ENCODE peak calls at places on chromosomes 16 and 17, in nine cellular contexts. One of them, this sample, is unnamed.

GRCh38 chr17:57988301-57989010 is 402 bp upstream of the VEZF1 start:
- DNase-seq in heart left ventricle: peak; percentile 79
- DNase-seq in heart right ventricle: peak; percentile 70
- DNase-seq in fibroblast of lung: peak; percentile 68
- DNase-seq in aorta: peak; percentile 82
- DNase-seq in mesenchymal stem cell: peak; percentile 80
- DNase-seq in upper lobe of right lung: peak; percentile 89
- DNase-seq in GM23248: peak; percentile 84
- DNase-seq in neural progenitor cell: no peak
- DNase-seq in this sample: peak; percentile 28

GRCh38 chr17:2391597-2392251 is 9.1 kb downstream of the MNT start:
- DNase-seq in heart left ventricle: no peak
- DNase-seq in heart right ventricle: no peak
- DNase-seq in fibroblast of lung: no peak
- DNase-seq in aorta: peak; percentile 45
- DNase-seq in mesenchymal stem cell: no peak
- DNase-seq in upper lobe of right lung: no peak
- DNase-seq in GM23248: no peak
- DNase-seq in neural progenitor cell: no peak
- DNase-seq in this sample: no peak

GRCh38 chr17:78970834-78971763 is 8.6 kb downstream of the LGALS3BP start:
- DNase-seq in heart left ventricle: peak; percentile 80
- DNase-seq in heart right ventricle: peak; percentile 87
- DNase-seq in fibroblast of lung: peak; percentile 75
- DNase-seq in aorta: peak; percentile 89
- DNase-seq in mesenchymal stem cell: peak; percentile 76
- DNase-seq in upper lobe of right lung: peak; percentile 85
- DNase-seq in GM23248: peak; percentile 75
- DNase-seq in neural progenitor cell: peak; percentile 84
- DNase-seq in this sample: peak; percentile 64

GRCh38 chr16:64893386-64893785 is 228.5 kb downstream of the CDH11 start:
- DNase-seq in heart left ventricle: no peak
- DNase-seq in heart right ventricle: peak; percentile 18
- DNase-seq in fibroblast of lung: no peak
- DNase-seq in aorta: no peak
- DNase-seq in mesenchymal stem cell: peak; percentile 85
- DNase-seq in upper lobe of right lung: no peak
- DNase-seq in GM23248: peak; percentile 64
- DNase-seq in neural progenitor cell: no peak
- DNase-seq in this sample: peak; percentile 20

GRCh38 chr16:28304214-28304613 is 11.9 kb downstream of the SBK1 start:
- DNase-seq in heart left ventricle: peak; percentile 27
- DNase-seq in heart right ventricle: peak; percentile 39
- DNase-seq in fibroblast of lung: peak; percentile 39
- DNase-seq in aorta: no peak
- DNase-seq in mesenchymal stem cell: peak; percentile 48
- DNase-seq in upper lobe of right lung: no peak
- DNase-seq in GM23248: peak; percentile 48
- DNase-seq in neural progenitor cell: peak; percentile 77
- DNase-seq in this sample: peak; percentile 49

GRCh38 chr16:70749006-70749678 is 51.8 kb downstream of the VAC14 start:
- DNase-seq in heart left ventricle: no peak
- DNase-seq in heart right ventricle: no peak
- DNase-seq in fibroblast of lung: no peak
- DNase-seq in aorta: no peak
- DNase-seq in mesenchymal stem cell: peak; percentile 34
- DNase-seq in upper lobe of right lung: no peak
- DNase-seq in GM23248: no peak
- DNase-seq in neural progenitor cell: no peak
- DNase-seq in this sample: no peak

GRCh38 chr17:38460716-38461650 is 32.7 kb downstream of the ARHGAP23 start:
- DNase-seq in heart left ventricle: no peak
- DNase-seq in heart right ventricle: no peak
- DNase-seq in fibroblast of lung: no peak
- DNase-seq in aorta: no peak
- DNase-seq in mesenchymal stem cell: no peak
- DNase-seq in upper lobe of right lung: no peak
- DNase-seq in GM23248: no peak
- DNase-seq in neural progenitor cell: no peak
- DNase-seq in this sample: no peak

GRCh38 chr17:77507116-77507885 is 366.5 kb downstream of the SEC14L1 start:
- DNase-seq in heart left ventricle: no peak
- DNase-seq in heart right ventricle: no peak
- DNase-seq in fibroblast of lung: no peak
- DNase-seq in aorta: peak; percentile 22
- DNase-seq in mesenchymal stem cell: no peak
- DNase-seq in upper lobe of right lung: peak; percentile 40
- DNase-seq in GM23248: peak; percentile 19
- DNase-seq in neural progenitor cell: peak; percentile 27
- DNase-seq in this sample: no peak

GRCh38 chr17:32486091-32486700 is 597 bp upstream of the CDK5R1 start:
- DNase-seq in heart left ventricle: peak; percentile 72
- DNase-seq in heart right ventricle: peak; percentile 51
- DNase-seq in fibroblast of lung: peak; percentile 65
- DNase-seq in aorta: peak; percentile 71
- DNase-seq in mesenchymal stem cell: peak; percentile 65
- DNase-seq in upper lobe of right lung: peak; percentile 85
- DNase-seq in GM23248: peak; percentile 90
- DNase-seq in neural progenitor cell: peak; percentile 93
- DNase-seq in this sample: no peak

DNA sequence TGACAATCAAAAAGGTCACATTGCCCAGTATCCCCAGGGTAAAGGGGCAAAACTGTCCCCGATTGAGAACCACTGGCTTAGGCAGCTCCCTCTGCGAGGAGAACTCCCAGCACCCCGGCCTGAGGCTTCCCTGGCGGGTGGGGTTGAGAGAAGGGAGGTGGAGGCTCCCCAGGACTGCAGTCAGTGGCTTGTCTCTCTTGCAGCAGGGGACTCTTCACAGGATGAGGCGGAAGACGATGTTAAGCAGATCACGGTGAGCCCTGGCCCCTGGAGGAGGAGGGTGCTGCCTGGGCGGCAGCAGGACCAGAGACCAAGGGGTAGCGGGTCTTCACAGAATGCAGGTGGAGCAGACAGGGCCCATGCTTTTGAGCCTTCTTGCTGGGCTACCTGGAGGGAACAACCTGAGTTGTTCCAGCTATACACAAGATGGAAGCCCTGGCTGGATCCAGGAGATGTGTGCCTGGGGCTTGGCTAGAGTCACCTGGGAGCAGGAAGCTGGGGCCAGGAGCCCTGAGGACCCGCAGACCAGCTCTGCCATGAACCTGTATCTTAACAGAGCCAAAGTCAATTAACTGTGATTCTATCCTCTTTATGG is 16.8 kb downstream of the POLR3E start:
- DNase-seq in heart left ventricle: no peak
- DNase-seq in heart right ventricle: no peak
- DNase-seq in fibroblast of lung: no peak
- DNase-seq in aorta: no peak
- DNase-seq in mesenchymal stem cell: no peak
- DNase-seq in upper lobe of right lung: no peak
- DNase-seq in GM23248: no peak
- DNase-seq in neural progenitor cell: no peak
- DNase-seq in this sample: no peak
- H3K36me3 ChIP-seq in heart left ventricle: peaks cover 99% of the 10 kb centered on the region
- H3K36me3 ChIP-seq in heart right ventricle: peaks cover 66% of the 10 kb centered on the region
- H3K36me3 ChIP-seq in fibroblast of lung: peaks cover 15% of the 10 kb centered on the region
- H3K36me3 ChIP-seq in aorta: no peaks in the 10 kb centered on the region
- H3K36me3 ChIP-seq in mesenchymal stem cell: peaks cover 81% of the 10 kb centered on the region
- H3K36me3 ChIP-seq in upper lobe of right lung: peaks cover 99% of the 10 kb centered on the region
- H3K36me3 ChIP-seq in GM23248: no peaks in the 10 kb centered on the region
- H3K36me3 ChIP-seq in neural progenitor cell: no peaks in the 10 kb centered on the region
- H3K36me3 ChIP-seq in this sample: peaks cover 57% of the 10 kb centered on the region

DNA sequence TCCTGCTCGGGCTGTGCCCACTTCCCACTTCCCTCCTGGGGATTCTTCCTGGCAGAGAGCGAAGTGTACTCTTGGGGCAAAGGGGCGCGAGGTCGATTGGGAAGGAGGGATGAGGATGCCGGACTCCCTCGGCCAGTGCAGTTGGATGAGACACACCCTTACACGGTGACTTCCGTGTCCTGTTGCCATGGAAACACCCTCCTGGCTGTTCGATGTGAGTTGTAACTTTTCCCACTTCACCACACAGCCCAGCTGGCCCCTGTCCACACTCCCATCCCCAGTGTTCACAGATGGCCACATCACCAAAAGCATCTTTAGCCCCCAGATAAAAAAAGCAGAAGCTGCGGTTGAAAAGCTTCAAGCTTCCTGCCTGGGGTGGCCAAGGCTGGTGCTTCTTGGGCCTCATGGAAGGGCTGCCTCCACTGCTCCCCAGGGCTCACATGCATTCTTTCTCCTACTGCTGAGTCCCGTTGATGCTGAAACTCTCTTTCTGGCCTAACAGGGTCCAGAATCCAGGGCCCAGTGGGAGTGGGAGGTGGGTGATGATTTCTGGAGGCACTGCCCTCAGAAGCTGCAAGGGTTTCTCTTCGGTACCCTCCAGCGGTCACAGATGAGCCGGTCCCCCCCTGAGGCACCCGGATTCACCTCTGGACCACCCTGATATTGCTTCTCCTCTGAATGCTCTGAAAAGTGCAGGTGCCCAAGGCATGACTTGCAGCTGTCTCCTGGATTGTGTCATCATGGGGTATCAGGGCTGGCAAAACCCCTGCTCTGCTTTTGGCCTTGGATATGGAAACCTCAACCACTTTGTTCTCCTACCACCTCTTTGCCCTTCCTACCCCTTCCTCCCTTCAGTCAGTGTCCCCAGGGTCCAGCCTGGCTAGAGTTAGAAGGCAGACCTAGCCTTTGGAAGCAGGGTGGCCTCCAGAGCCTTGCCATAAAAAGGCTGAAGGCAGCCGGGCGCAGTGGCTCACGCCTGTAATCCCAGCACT is 2.2 kb upstream of the TRAF4 start:
- DNase-seq in heart left ventricle: no peak
- DNase-seq in heart right ventricle: no peak
- DNase-seq in fibroblast of lung: no peak
- DNase-seq in aorta: no peak
- DNase-seq in mesenchymal stem cell: no peak
- DNase-seq in upper lobe of right lung: no peak
- DNase-seq in GM23248: no peak
- DNase-seq in neural progenitor cell: no peak
- DNase-seq in this sample: no peak
- H3K27ac ChIP-seq in heart left ventricle: no peak overlapping the region
- H3K27ac ChIP-seq in heart right ventricle: no peak overlapping the region
- H3K27ac ChIP-seq in fibroblast of lung: no peak overlapping the region
- H3K27ac ChIP-seq in aorta: no peak overlapping the region
- H3K27ac ChIP-seq in mesenchymal stem cell: peak overlapping the region; percentile 11
- H3K27ac ChIP-seq in upper lobe of right lung: peak overlapping the region; percentile 94
- H3K27ac ChIP-seq in GM23248: no peak overlapping the region
- H3K27ac ChIP-seq in neural progenitor cell: no peak overlapping the region
- H3K27ac ChIP-seq in this sample: no peak overlapping the region

GRCh38 chr16:85650864-85651811 is 37.6 kb downstream of the GINS2 start:
- DNase-seq in heart left ventricle: no peak
- DNase-seq in heart right ventricle: peak; percentile 42
- DNase-seq in fibroblast of lung: peak; percentile 21
- DNase-seq in aorta: no peak
- DNase-seq in mesenchymal stem cell: no peak
- DNase-seq in upper lobe of right lung: no peak
- DNase-seq in GM23248: no peak
- DNase-seq in neural progenitor cell: peak; percentile 68
- DNase-seq in this sample: no peak
- H3K36me3 ChIP-seq in heart left ventricle: peaks cover 40% of the 10 kb centered on the region
- H3K36me3 ChIP-seq in heart right ventricle: peaks cover 5% of the 10 kb centered on the region
- H3K36me3 ChIP-seq in fibroblast of lung: peaks cover 14% of the 10 kb centered on the region
- H3K36me3 ChIP-seq in aorta: no peaks in the 10 kb centered on the region
- H3K36me3 ChIP-seq in mesenchymal stem cell: peaks cover 79% of the 10 kb centered on the region
- H3K36me3 ChIP-seq in upper lobe of right lung: peaks cover 42% of the 10 kb centered on the region
- H3K36me3 ChIP-seq in GM23248: no peaks in the 10 kb centered on the region
- H3K36me3 ChIP-seq in neural progenitor cell: no peaks in the 10 kb centered on the region
- H3K36me3 ChIP-seq in this sample: peaks cover 9% of the 10 kb centered on the region

DNA sequence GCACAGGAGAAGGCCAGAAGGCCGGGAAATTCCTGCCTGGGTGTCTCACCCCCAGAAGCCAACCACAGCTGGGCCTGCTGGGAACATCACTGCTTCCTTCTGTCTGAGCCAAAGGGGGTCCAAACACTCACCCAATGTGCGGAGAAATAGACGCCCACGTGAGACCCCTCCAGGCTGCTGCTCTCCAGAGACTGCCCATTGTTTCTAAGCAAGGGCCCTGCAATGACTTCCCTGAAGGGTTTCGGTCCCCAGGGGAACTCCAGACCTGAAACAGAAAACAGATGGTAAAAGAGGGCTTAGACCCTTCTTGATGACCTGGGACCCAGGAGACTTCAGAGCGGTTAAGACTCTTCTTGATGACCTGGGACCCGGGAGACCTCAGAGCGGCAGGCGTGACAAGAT is 41.3 kb downstream of the MRM3 start:
- DNase-seq in heart left ventricle: no peak
- DNase-seq in heart right ventricle: no peak
- DNase-seq in fibroblast of lung: no peak
- DNase-seq in aorta: no peak
- DNase-seq in mesenchymal stem cell: no peak
- DNase-seq in upper lobe of right lung: no peak
- DNase-seq in GM23248: no peak
- DNase-seq in neural progenitor cell: no peak
- DNase-seq in this sample: no peak
- H3K27ac ChIP-seq in heart left ventricle: no peak overlapping the region
- H3K27ac ChIP-seq in heart right ventricle: no peak overlapping the region
- H3K27ac ChIP-seq in fibroblast of lung: no peak overlapping the region
- H3K27ac ChIP-seq in aorta: no peak overlapping the region
- H3K27ac ChIP-seq in mesenchymal stem cell: no peak overlapping the region
- H3K27ac ChIP-seq in upper lobe of right lung: no peak overlapping the region
- H3K27ac ChIP-seq in GM23248: no peak overlapping the region
- H3K27ac ChIP-seq in neural progenitor cell: no peak overlapping the region
- H3K27ac ChIP-seq in this sample: no peak overlapping the region

This sample was measured in brain microvascular endothelial cell.